ENCODE peak calls at places on chromosomes 13 and 19, in five cellular contexts. W, Y, I, Q and A are unnamed samples.

GRCh38 chr13:45015300-45015699 is 26.0 kb downstream of the GPALPP1 start:
- DNase-seq in W (no peak), Y (no peak), I (no peak), Q (no peak), A (no peak)

GRCh38 chr13:109630281-109630680 is 156.1 kb downstream of the IRS2 start:
- DNase-seq in W (no peak), Y (no peak), I (no peak), Q (no peak), A (no peak)

GRCh38 chr13:45003417-45003816 is 14.1 kb downstream of the GPALPP1 start:
- DNase-seq in W (no peak), Y (no peak), I (no peak), Q (no peak), A (no peak)

GRCh38 chr13:30119476-30119875 is 187.9 kb downstream of the KATNAL1 start:
- DNase-seq in W (no peak), Y (no peak), I (no peak), Q (no peak), A (no peak)

GRCh38 chr19:3661284-3662238 is 35.0 kb upstream of the CACTIN start:
- DNase-seq in W (no peak), Y (no peak), I (no peak), Q (no peak), A (no peak)

GRCh38 chr19:11264452-11265176 is 2.3 kb upstream of the DOCK6 start:
- DNase-seq in W (peak), Y (no peak), I (no peak), Q (peak), A (no peak)

GRCh38 chr19:15640294-15640903 is at the start of gene CYP4F3:
- DNase-seq in W (no peak), Y (peak), I (no peak), Q (no peak), A (no peak)

GRCh38 chr19:9528757-9529336 is 9.6 kb downstream of the ZNF426 start:
- DNase-seq in W (no peak), Y (no peak), I (no peak), Q (no peak), A (no peak)

GRCh38 chr19:13707901-13708300 is 56.4 kb upstream of the MRI1 start:
- DNase-seq in W (no peak), Y (no peak), I (no peak), Q (no peak), A (no peak)

GRCh38 chr19:47407417-47407774 is 11.9 kb downstream of the MEIS3 start:
- DNase-seq in W (no peak), Y (peak), I (no peak), Q (no peak), A (no peak)

GRCh38 chr13:42348576-42348975 is 76.6 kb downstream of the AKAP11 start:
- DNase-seq in W (no peak), Y (no peak), I (no peak), Q (no peak), A (no peak)

GRCh38 chr19:10820173-10820572 is 15.8 kb downstream of the TMED1 start:
- DNase-seq in W (no peak), Y (peak), I (no peak), Q (no peak), A (no peak)

GRCh38 chr13:46278474-46278873 is 66.7 kb downstream of the LRRC63 start:
- DNase-seq in W (no peak), Y (peak), I (no peak), Q (no peak), A (no peak)

GRCh38 chr19:3163230-3163886 is 15.2 kb upstream of the S1PR4 start:
- DNase-seq in W (peak), Y (peak), I (peak), Q (no peak), A (peak)

GRCh38 chr19:51364200-51365106 is 1.7 kb downstream of the ETFB start:
- DNase-seq in W (no peak), Y (no peak), I (no peak), Q (no peak), A (no peak)

GRCh38 chr19:20315543-20315942 is 148.5 kb downstream of the ZNF486 start:
- DNase-seq in W (no peak), Y (peak), I (no peak), Q (no peak), A (no peak)

GRCh38 chr19:56720281-56720680 is 48.7 kb upstream of the ZNF835 start:
- DNase-seq in W (no peak), Y (peak), I (no peak), Q (no peak), A (no peak)

GRCh38 chr19:4583961-4584669 is 24.6 kb upstream of the SEMA6B start:
- DNase-seq in W (peak), Y (peak), I (no peak), Q (no peak), A (no peak)

GRCh38 chr19:5434970-5435641 is 20.1 kb upstream of the ZNRF4 start:
- DNase-seq in W (no peak), Y (no peak), I (no peak), Q (no peak), A (no peak)

GRCh38 chr19:37691881-37692504 is 27.6 kb downstream of the ZNF607 start:
- DNase-seq in W (peak), Y (peak), I (peak), Q (peak), A (peak)

GRCh38 chr13:98650376-98651107 is 73.6 kb upstream of the STK24 start:
- DNase-seq in W (no peak), Y (no peak), I (no peak), Q (no peak), A (no peak)

GRCh38 chr19:916645-917322 is 349 bp upstream of the KISS1R start:
- DNase-seq in W (peak), Y (peak), I (no peak), Q (no peak), A (no peak)

GRCh38 chr19:16896098-16896912 is 7.5 kb downstream of the F2RL3 start:
- DNase-seq in W (peak), Y (no peak), I (no peak), Q (no peak), A (no peak)

GRCh38 chr19:5680083-5680436 is 256 bp downstream of the MICOS13 start:
- DNase-seq in W (no peak), Y (peak), I (no peak), Q (no peak), A (no peak)

GRCh38 chr19:18589380-18590272 is 1.0 kb downstream of the REX1BD start:
- DNase-seq in W (peak), Y (peak), I (no peak), Q (no peak), A (no peak)

GRCh38 chr13:113653264-113654174 is 4.5 kb downstream of the ATP4B start:
- DNase-seq in W (no peak), Y (peak), I (no peak), Q (no peak), A (no peak)

GRCh38 chr13:41568990-41569387 is 111.6 kb downstream of the RGCC start:
- DNase-seq in W (no peak), Y (no peak), I (no peak), Q (no peak), A (no peak)

GRCh38 chr13:94987869-94988268 is 275.5 kb upstream of the SOX21 start:
- DNase-seq in W (no peak), Y (no peak), I (no peak), Q (no peak), A (no peak)

GRCh38 chr13:94646904-94647303 is 45.2 kb downstream of the GPR180 start:
- DNase-seq in W (no peak), Y (no peak), I (no peak), Q (peak), A (no peak)

GRCh38 chr13:22451345-22451744 is 729.4 kb upstream of the SGCG start:
- DNase-seq in W (no peak), Y (no peak), I (no peak), Q (no peak), A (no peak)

GRCh38 chr19:3369337-3370213 is 3.2 kb downstream of the NFIC start:
- DNase-seq in W (no peak), Y (no peak), I (no peak), Q (no peak), A (peak)

GRCh38 chr13:91017031-91017668 is 330.3 kb upstream of the MIR17HG start:
- DNase-seq in W (peak), Y (peak), I (peak), Q (peak), A (peak)

GRCh38 chr13:110403721-110404120 is 96.6 kb downstream of the COL4A2 start:
- DNase-seq in W (no peak), Y (no peak), I (no peak), Q (no peak), A (no peak)

GRCh38 chr13:84662503-84662902 is 780.2 kb upstream of the SLITRK1 start:
- DNase-seq in W (no peak), Y (no peak), I (no peak), Q (no peak), A (no peak)

GRCh38 chr13:46845146-46845545 is 48.2 kb upstream of the ESD start:
- DNase-seq in W (no peak), Y (no peak), I (no peak), Q (no peak), A (no peak)

GRCh38 chr19:17329061-17329767 is 5.4 kb downstream of the ANO8 start:
- DNase-seq in W (peak), Y (no peak), I (no peak), Q (no peak), A (no peak)

GRCh38 chr13:26878465-26878864 is 117.9 kb upstream of the GPR12 start:
- DNase-seq in W (no peak), Y (no peak), I (no peak), Q (no peak), A (no peak)

GRCh38 chr13:26873174-26873698 is 112.7 kb upstream of the GPR12 start:
- DNase-seq in W (peak), Y (no peak), I (no peak), Q (no peak), A (no peak)

GRCh38 chr13:26867451-26868067 is 107.0 kb upstream of the GPR12 start:
- DNase-seq in W (peak), Y (no peak), I (no peak), Q (no peak), A (no peak)

GRCh38 chr13:26872444-26873173 is 112.0 kb upstream of the GPR12 start:
- DNase-seq in W (peak), Y (peak), I (no peak), Q (no peak), A (no peak)
- TF ChIP-seq TAF1 in W (no peak), Y (no peak), I (no peak), Q (no peak), A (no peak)

GRCh38 chr19:54248016-54248601 is 5.5 kb upstream of the LILRA6 start:
- DNase-seq in W (no peak), Y (no peak), I (no peak), Q (no peak), A (no peak)
- TF ChIP-seq TAF1 in W (no peak), Y (no peak), I (no peak), Q (no peak), A (no peak)

DNA sequence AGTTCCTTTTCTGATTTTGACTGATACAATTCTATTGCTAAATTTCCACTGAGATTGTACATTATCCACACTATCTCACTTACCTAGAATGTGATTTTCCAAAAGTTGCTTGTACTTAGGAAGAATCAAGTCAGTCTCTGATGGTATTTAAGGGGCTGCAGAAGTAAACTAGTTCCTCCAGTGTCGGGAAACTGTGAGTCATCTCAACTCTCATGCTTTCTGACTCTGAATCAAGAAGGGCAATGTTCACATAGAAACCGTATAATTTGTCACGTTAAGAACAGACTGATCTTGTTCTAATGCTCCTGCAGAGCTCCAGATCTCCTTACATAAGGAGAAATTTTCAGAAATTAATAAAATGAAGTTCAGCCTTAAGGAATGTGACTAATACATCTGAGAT is 369.3 kb downstream of the KLF5 start:
- DNase-seq in W (no peak), Y (no peak), I (no peak), Q (no peak), A (no peak)
- TF ChIP-seq TAF1 in W (no peak), Y (no peak), I (no peak), Q (no peak), A (no peak)

DNA sequence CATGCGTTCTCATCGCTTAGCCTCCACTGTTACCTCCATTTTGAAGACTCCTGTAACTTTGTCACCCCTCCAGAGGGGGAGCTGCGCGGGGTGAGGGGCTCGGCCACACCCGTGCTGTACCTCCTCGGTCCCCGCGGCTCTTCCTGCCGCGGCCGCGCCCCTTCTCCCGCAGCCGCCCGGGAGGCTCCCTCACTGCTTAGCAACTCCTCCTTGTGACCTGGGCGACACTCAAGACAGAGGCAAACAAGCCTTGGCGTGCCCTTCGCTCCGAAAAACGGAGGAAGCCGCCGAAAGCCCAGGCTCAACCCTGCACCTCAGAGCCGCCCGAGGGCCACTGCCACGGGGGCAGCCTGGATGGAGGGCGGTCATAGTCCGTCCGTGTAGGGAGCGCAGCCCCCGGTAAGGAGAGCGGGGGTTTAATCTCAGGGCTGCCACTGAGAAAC is 494.3 kb downstream of the FOXO1 start:
- DNase-seq in W (peak), Y (no peak), I (no peak), Q (no peak), A (no peak)
- TF ChIP-seq TAF1 in W (no peak), Y (no peak), I (no peak), Q (no peak), A (no peak)

GRCh38 chr19:40542197-40542859 is 34.3 kb upstream of the SHKBP1 start:
- DNase-seq in W (no peak), Y (peak), I (no peak), Q (no peak), A (no peak)
- TF ChIP-seq TAF1 in W (no peak), Y (no peak), I (no peak), Q (no peak), A (no peak)

DNA sequence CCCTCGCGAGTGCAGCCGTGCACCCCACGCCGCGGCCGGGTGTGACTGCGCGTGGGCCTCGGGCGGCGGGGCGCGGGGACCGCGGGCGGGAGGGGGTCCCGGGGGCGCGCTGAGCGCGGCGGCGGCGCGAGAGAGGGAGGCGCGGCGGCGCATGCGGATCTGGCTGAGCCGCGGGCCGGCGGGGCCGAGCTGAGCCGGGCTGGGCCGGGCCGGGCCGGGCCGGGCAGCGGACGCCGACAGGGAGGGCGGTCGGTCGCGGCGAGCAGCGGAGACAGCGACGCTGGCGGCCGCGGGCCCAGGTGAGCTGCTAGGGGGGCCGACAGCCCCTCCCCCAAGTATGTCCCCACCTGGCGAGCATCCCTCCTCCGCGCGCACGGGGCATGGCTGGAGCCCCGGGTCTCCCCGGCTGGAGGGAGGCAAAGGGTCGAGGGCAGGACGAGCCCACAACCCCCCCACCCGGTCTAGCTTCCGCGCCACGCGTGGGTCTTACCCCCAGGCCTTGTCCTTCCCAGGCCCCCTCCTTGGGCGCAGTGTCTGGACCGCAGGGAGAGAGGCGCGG is 285 bp downstream of the SPTBN4 start:
- DNase-seq in W (peak), Y (peak), I (no peak), Q (no peak), A (no peak)
- TF ChIP-seq TAF1 in W (no peak), Y (no peak), I (no peak), Q (no peak), A (no peak)

GRCh38 chr13:36293497-36293896 is 4.1 kb downstream of the CCDC169 start:
- DNase-seq in W (no peak), Y (no peak), I (no peak), Q (no peak), A (no peak)

GRCh38 chr13:36298535-36299068 is 988 bp upstream of the CCDC169 start:
- DNase-seq in W (peak), Y (no peak), I (no peak), Q (no peak), A (no peak)

GRCh38 chr13:36294061-36294460 is 3.6 kb downstream of the CCDC169 start:
- DNase-seq in W (no peak), Y (no peak), I (no peak), Q (no peak), A (no peak)

GRCh38 chr13:36297600-36298338 is at the start of gene CCDC169:
- DNase-seq in W (peak), Y (peak), I (no peak), Q (no peak), A (peak)

GRCh38 chr13:36297259-36297599 is 385 bp downstream of the CCDC169 start:
- DNase-seq in W (no peak), Y (no peak), I (no peak), Q (no peak), A (no peak)
- TF ChIP-seq TAF1 in W (no peak), Y (no peak), I (no peak), Q (no peak), A (no peak)

GRCh38 chr13:50616101-50616500 is 227.4 kb downstream of the DLEU7 start:
- DNase-seq in W (no peak), Y (no peak), I (no peak), Q (no peak), A (no peak)
- TF ChIP-seq TAF1 in W (no peak), Y (no peak), I (no peak), Q (no peak), A (no peak)